ENCODE peak calls at places on chromosomes 6 and 20, in five cellular contexts. One of them, this sample, is unnamed.

GRCh38 chr6:26336355-26337198 is 28.4 kb upstream of the BTN3A2 start:
- DNase-seq in activated effector memory CD4-positive, alpha-beta T cell treated with Interleukin-2 at 50 U/mL for 16 hours: no peak
- DNase-seq in mucosa of descending colon: no peak
- DNase-seq in stimulated activated CD4-positive, alpha-beta T cell treated with anti-CD3 and anti-CD28 coated beads, Interleukin-2, amount 100 ng/mL, for 48 hours: no peak
- DNase-seq in cardiac fibroblast: peak
- DNase-seq in this sample: no peak

GRCh38 chr6:111230351-111231077 is 143.2 kb downstream of the SLC16A10 start:
- DNase-seq in activated effector memory CD4-positive, alpha-beta T cell treated with Interleukin-2 at 50 U/mL for 16 hours: no peak
- DNase-seq in mucosa of descending colon: no peak
- DNase-seq in stimulated activated CD4-positive, alpha-beta T cell treated with anti-CD3 and anti-CD28 coated beads, Interleukin-2, amount 100 ng/mL, for 48 hours: no peak
- DNase-seq in cardiac fibroblast: peak
- DNase-seq in this sample: no peak

GRCh38 chr20:62149532-62150235 is 6.1 kb downstream of the SS18L1 start:
- DNase-seq in activated effector memory CD4-positive, alpha-beta T cell treated with Interleukin-2 at 50 U/mL for 16 hours: no peak
- DNase-seq in mucosa of descending colon: no peak
- DNase-seq in stimulated activated CD4-positive, alpha-beta T cell treated with anti-CD3 and anti-CD28 coated beads, Interleukin-2, amount 100 ng/mL, for 48 hours: no peak
- DNase-seq in cardiac fibroblast: no peak
- DNase-seq in this sample: no peak

GRCh38 chr20:34708621-34709043 is 4.5 kb downstream of the TP53INP2 start:
- DNase-seq in activated effector memory CD4-positive, alpha-beta T cell treated with Interleukin-2 at 50 U/mL for 16 hours: peak
- DNase-seq in mucosa of descending colon: peak
- DNase-seq in stimulated activated CD4-positive, alpha-beta T cell treated with anti-CD3 and anti-CD28 coated beads, Interleukin-2, amount 100 ng/mL, for 48 hours: peak
- DNase-seq in cardiac fibroblast: peak
- DNase-seq in this sample: no peak

GRCh38 chr6:13660273-13660672 is 45.1 kb downstream of the NOL7 start:
- DNase-seq in activated effector memory CD4-positive, alpha-beta T cell treated with Interleukin-2 at 50 U/mL for 16 hours: no peak
- DNase-seq in mucosa of descending colon: no peak
- DNase-seq in stimulated activated CD4-positive, alpha-beta T cell treated with anti-CD3 and anti-CD28 coated beads, Interleukin-2, amount 100 ng/mL, for 48 hours: no peak
- DNase-seq in cardiac fibroblast: no peak
- DNase-seq in this sample: no peak

GRCh38 chr6:78513856-78514255 is 353.5 kb upstream of the IRAK1BP1 start:
- DNase-seq in activated effector memory CD4-positive, alpha-beta T cell treated with Interleukin-2 at 50 U/mL for 16 hours: no peak
- DNase-seq in mucosa of descending colon: no peak
- DNase-seq in stimulated activated CD4-positive, alpha-beta T cell treated with anti-CD3 and anti-CD28 coated beads, Interleukin-2, amount 100 ng/mL, for 48 hours: no peak
- DNase-seq in cardiac fibroblast: peak
- DNase-seq in this sample: no peak

GRCh38 chr20:13857304-13857703 is 72.5 kb downstream of the NDUFAF5 start:
- DNase-seq in activated effector memory CD4-positive, alpha-beta T cell treated with Interleukin-2 at 50 U/mL for 16 hours: no peak
- DNase-seq in mucosa of descending colon: no peak
- DNase-seq in stimulated activated CD4-positive, alpha-beta T cell treated with anti-CD3 and anti-CD28 coated beads, Interleukin-2, amount 100 ng/mL, for 48 hours: no peak
- DNase-seq in cardiac fibroblast: no peak
- DNase-seq in this sample: no peak

GRCh38 chr20:46056970-46057855 is 28.2 kb downstream of the SLC12A5 start:
- DNase-seq in activated effector memory CD4-positive, alpha-beta T cell treated with Interleukin-2 at 50 U/mL for 16 hours: no peak
- DNase-seq in mucosa of descending colon: peak
- DNase-seq in stimulated activated CD4-positive, alpha-beta T cell treated with anti-CD3 and anti-CD28 coated beads, Interleukin-2, amount 100 ng/mL, for 48 hours: peak
- DNase-seq in cardiac fibroblast: peak
- DNase-seq in this sample: peak

GRCh38 chr6:10014561-10014960 is 400.3 kb downstream of the TFAP2A start:
- DNase-seq in activated effector memory CD4-positive, alpha-beta T cell treated with Interleukin-2 at 50 U/mL for 16 hours: no peak
- DNase-seq in mucosa of descending colon: no peak
- DNase-seq in stimulated activated CD4-positive, alpha-beta T cell treated with anti-CD3 and anti-CD28 coated beads, Interleukin-2, amount 100 ng/mL, for 48 hours: no peak
- DNase-seq in cardiac fibroblast: no peak
- DNase-seq in this sample: no peak

GRCh38 chr6:107600936-107601335 is 111.0 kb downstream of the SOBP start:
- DNase-seq in activated effector memory CD4-positive, alpha-beta T cell treated with Interleukin-2 at 50 U/mL for 16 hours: no peak
- DNase-seq in mucosa of descending colon: no peak
- DNase-seq in stimulated activated CD4-positive, alpha-beta T cell treated with anti-CD3 and anti-CD28 coated beads, Interleukin-2, amount 100 ng/mL, for 48 hours: no peak
- DNase-seq in cardiac fibroblast: peak
- DNase-seq in this sample: no peak

GRCh38 chr20:9200620-9201019 is 131.7 kb downstream of the PLCB4 start:
- DNase-seq in activated effector memory CD4-positive, alpha-beta T cell treated with Interleukin-2 at 50 U/mL for 16 hours: no peak
- DNase-seq in mucosa of descending colon: no peak
- DNase-seq in stimulated activated CD4-positive, alpha-beta T cell treated with anti-CD3 and anti-CD28 coated beads, Interleukin-2, amount 100 ng/mL, for 48 hours: no peak
- DNase-seq in cardiac fibroblast: peak
- DNase-seq in this sample: no peak

GRCh38 chr20:38420232-38421085 is 14.7 kb downstream of the SNHG17 start:
- DNase-seq in activated effector memory CD4-positive, alpha-beta T cell treated with Interleukin-2 at 50 U/mL for 16 hours: no peak
- DNase-seq in mucosa of descending colon: no peak
- DNase-seq in stimulated activated CD4-positive, alpha-beta T cell treated with anti-CD3 and anti-CD28 coated beads, Interleukin-2, amount 100 ng/mL, for 48 hours: no peak
- DNase-seq in cardiac fibroblast: peak
- DNase-seq in this sample: peak

GRCh38 chr6:163904161-163904560 is 489.6 kb downstream of the QKI start:
- DNase-seq in activated effector memory CD4-positive, alpha-beta T cell treated with Interleukin-2 at 50 U/mL for 16 hours: no peak
- DNase-seq in mucosa of descending colon: no peak
- DNase-seq in stimulated activated CD4-positive, alpha-beta T cell treated with anti-CD3 and anti-CD28 coated beads, Interleukin-2, amount 100 ng/mL, for 48 hours: no peak
- DNase-seq in cardiac fibroblast: no peak
- DNase-seq in this sample: no peak

GRCh38 chr6:85041376-85041775 is 277.0 kb upstream of the TBX18 start:
- DNase-seq in activated effector memory CD4-positive, alpha-beta T cell treated with Interleukin-2 at 50 U/mL for 16 hours: no peak
- DNase-seq in mucosa of descending colon: no peak
- DNase-seq in stimulated activated CD4-positive, alpha-beta T cell treated with anti-CD3 and anti-CD28 coated beads, Interleukin-2, amount 100 ng/mL, for 48 hours: no peak
- DNase-seq in cardiac fibroblast: peak
- DNase-seq in this sample: no peak

GRCh38 chr6:5341845-5342244 is 80.5 kb downstream of the FARS2 start:
- DNase-seq in activated effector memory CD4-positive, alpha-beta T cell treated with Interleukin-2 at 50 U/mL for 16 hours: no peak
- DNase-seq in mucosa of descending colon: no peak
- DNase-seq in stimulated activated CD4-positive, alpha-beta T cell treated with anti-CD3 and anti-CD28 coated beads, Interleukin-2, amount 100 ng/mL, for 48 hours: no peak
- DNase-seq in cardiac fibroblast: no peak
- DNase-seq in this sample: no peak

GRCh38 chr6:142045380-142046270 is 87.1 kb upstream of the GJE1 start:
- DNase-seq in activated effector memory CD4-positive, alpha-beta T cell treated with Interleukin-2 at 50 U/mL for 16 hours: no peak
- DNase-seq in mucosa of descending colon: no peak
- DNase-seq in stimulated activated CD4-positive, alpha-beta T cell treated with anti-CD3 and anti-CD28 coated beads, Interleukin-2, amount 100 ng/mL, for 48 hours: no peak
- DNase-seq in cardiac fibroblast: peak
- DNase-seq in this sample: no peak

GRCh38 chr20:59207742-59208357 is 44.2 kb downstream of the ZNF831 start:
- DNase-seq in activated effector memory CD4-positive, alpha-beta T cell treated with Interleukin-2 at 50 U/mL for 16 hours: peak
- DNase-seq in mucosa of descending colon: peak
- DNase-seq in stimulated activated CD4-positive, alpha-beta T cell treated with anti-CD3 and anti-CD28 coated beads, Interleukin-2, amount 100 ng/mL, for 48 hours: peak
- DNase-seq in cardiac fibroblast: peak
- DNase-seq in this sample: peak

GRCh38 chr6:145756170-145756662 is 20.9 kb upstream of the EPM2A start:
- DNase-seq in activated effector memory CD4-positive, alpha-beta T cell treated with Interleukin-2 at 50 U/mL for 16 hours: no peak
- DNase-seq in mucosa of descending colon: no peak
- DNase-seq in stimulated activated CD4-positive, alpha-beta T cell treated with anti-CD3 and anti-CD28 coated beads, Interleukin-2, amount 100 ng/mL, for 48 hours: no peak
- DNase-seq in cardiac fibroblast: peak
- DNase-seq in this sample: peak

GRCh38 chr20:63055575-63056235 is 48.9 kb upstream of the BHLHE23 start:
- DNase-seq in activated effector memory CD4-positive, alpha-beta T cell treated with Interleukin-2 at 50 U/mL for 16 hours: no peak
- DNase-seq in mucosa of descending colon: peak
- DNase-seq in stimulated activated CD4-positive, alpha-beta T cell treated with anti-CD3 and anti-CD28 coated beads, Interleukin-2, amount 100 ng/mL, for 48 hours: no peak
- DNase-seq in cardiac fibroblast: no peak
- DNase-seq in this sample: no peak

GRCh38 chr6:22113046-22113766 is 183.6 kb downstream of the PRL start:
- DNase-seq in activated effector memory CD4-positive, alpha-beta T cell treated with Interleukin-2 at 50 U/mL for 16 hours: no peak
- DNase-seq in mucosa of descending colon: no peak
- DNase-seq in stimulated activated CD4-positive, alpha-beta T cell treated with anti-CD3 and anti-CD28 coated beads, Interleukin-2, amount 100 ng/mL, for 48 hours: no peak
- DNase-seq in cardiac fibroblast: peak
- DNase-seq in this sample: no peak

GRCh38 chr6:122180132-122180531 is 219.3 kb upstream of the HSF2 start:
- DNase-seq in activated effector memory CD4-positive, alpha-beta T cell treated with Interleukin-2 at 50 U/mL for 16 hours: no peak
- DNase-seq in mucosa of descending colon: no peak
- DNase-seq in stimulated activated CD4-positive, alpha-beta T cell treated with anti-CD3 and anti-CD28 coated beads, Interleukin-2, amount 100 ng/mL, for 48 hours: no peak
- DNase-seq in cardiac fibroblast: no peak
- DNase-seq in this sample: no peak

GRCh38 chr6:112177081-112177480 is 77.3 kb downstream of the LAMA4 start:
- DNase-seq in activated effector memory CD4-positive, alpha-beta T cell treated with Interleukin-2 at 50 U/mL for 16 hours: no peak
- DNase-seq in mucosa of descending colon: no peak
- DNase-seq in stimulated activated CD4-positive, alpha-beta T cell treated with anti-CD3 and anti-CD28 coated beads, Interleukin-2, amount 100 ng/mL, for 48 hours: no peak
- DNase-seq in cardiac fibroblast: no peak
- DNase-seq in this sample: no peak

GRCh38 chr20:33685328-33686007 is 717 bp downstream of the E2F1 start:
- DNase-seq in activated effector memory CD4-positive, alpha-beta T cell treated with Interleukin-2 at 50 U/mL for 16 hours: peak
- DNase-seq in mucosa of descending colon: peak
- DNase-seq in stimulated activated CD4-positive, alpha-beta T cell treated with anti-CD3 and anti-CD28 coated beads, Interleukin-2, amount 100 ng/mL, for 48 hours: peak
- DNase-seq in cardiac fibroblast: no peak
- DNase-seq in this sample: peak

GRCh38 chr20:49482173-49482572 is 295 bp downstream of the KCNB1 start:
- DNase-seq in activated effector memory CD4-positive, alpha-beta T cell treated with Interleukin-2 at 50 U/mL for 16 hours: no peak
- DNase-seq in mucosa of descending colon: no peak
- DNase-seq in stimulated activated CD4-positive, alpha-beta T cell treated with anti-CD3 and anti-CD28 coated beads, Interleukin-2, amount 100 ng/mL, for 48 hours: no peak
- DNase-seq in cardiac fibroblast: no peak
- DNase-seq in this sample: no peak

GRCh38 chr6:21595265-21595950 is 1.9 kb downstream of the SOX4 start:
- DNase-seq in activated effector memory CD4-positive, alpha-beta T cell treated with Interleukin-2 at 50 U/mL for 16 hours: no peak
- DNase-seq in mucosa of descending colon: peak
- DNase-seq in stimulated activated CD4-positive, alpha-beta T cell treated with anti-CD3 and anti-CD28 coated beads, Interleukin-2, amount 100 ng/mL, for 48 hours: peak
- DNase-seq in cardiac fibroblast: peak
- DNase-seq in this sample: no peak